ENCODE peak calls at places on chromosomes 16 and 17, in four cellular contexts. T is GM13976, W is epithelial cell of esophagus, S is IMR-90. L is an unnamed sample.

GRCh38 chr16:11256657-11257130 is 690 bp upstream of the SOCS1 start:
- DNase-seq in T (no peak), W (no peak), S (peak; percentile 25), L (no peak)

GRCh38 chr17:64066709-64067108 is 46.3 kb upstream of the ICAM2 start:
- DNase-seq in T (no peak), W (no peak), S (no peak), L (no peak)

GRCh38 chr17:21373034-21373433 is 3.1 kb upstream of the KCNJ12 start:
- DNase-seq in T (no peak), W (no peak), S (no peak), L (no peak)

GRCh38 chr17:14144513-14144912 is 75.2 kb downstream of the COX10 start:
- DNase-seq in T (no peak), W (no peak), S (peak; percentile 12), L (no peak)

GRCh38 chr17:74754832-74755231 is 6.4 kb downstream of the NHERF1 start:
- DNase-seq in T (no peak), W (no peak), S (no peak), L (no peak)

GRCh38 chr17:33142703-33143299 is 150.3 kb downstream of the ASIC2 start:
- DNase-seq in T (peak; percentile 31), W (peak; percentile 67), S (peak; percentile 24), L (no peak)

GRCh38 chr17:20234266-20234665 is 225.1 kb downstream of the SPECC1 start:
- DNase-seq in T (no peak), W (no peak), S (no peak), L (no peak)

GRCh38 chr16:29699324-29700219 is 20.6 kb downstream of the QPRT start:
- DNase-seq in T (no peak), W (no peak), S (no peak), L (no peak)

GRCh38 chr16:58519707-58520106 is 4.4 kb downstream of the SETD6 start:
- DNase-seq in T (no peak), W (no peak), S (no peak), L (no peak)

GRCh38 chr16:67104061-67104460 is 5.7 kb upstream of the PHAF1 start:
- DNase-seq in T (no peak), W (no peak), S (peak; percentile 23), L (no peak)

GRCh38 chr17:15886804-15887203 is 58.1 kb upstream of the ADORA2B start:
- DNase-seq in T (no peak), W (no peak), S (no peak), L (no peak)

GRCh38 chr16:9102379-9102778 is 10.9 kb downstream of the HAPSTR1 start:
- DNase-seq in T (no peak), W (peak; percentile 92), S (peak; percentile 97), L (no peak)

GRCh38 chr16:4215106-4215505 is 26.8 kb downstream of the SRL start:
- DNase-seq in T (no peak), W (no peak), S (no peak), L (no peak)

GRCh38 chr17:15213381-15214087 is 51.6 kb downstream of the PMP22 start:
- DNase-seq in T (no peak), W (peak; percentile 28), S (peak; percentile 16), L (no peak)

GRCh38 chr17:67558740-67559380 is 158.9 kb upstream of the NOL11 start:
- DNase-seq in T (no peak), W (peak; percentile 59), S (peak; percentile 50), L (no peak)

GRCh38 chr17:50283246-50283645 is 9.0 kb downstream of the TMEM92 start:
- DNase-seq in T (peak; percentile 61), W (no peak), S (no peak), L (no peak)

GRCh38 chr17:7383742-7384488 is 3.0 kb downstream of the TNK1 start:
- DNase-seq in T (peak; percentile 94), W (peak; percentile 39), S (peak; percentile 13), L (peak; percentile 93)

GRCh38 chr17:83081561-83082201 is 2.3 kb downstream of the METRNL start:
- DNase-seq in T (peak; percentile 62), W (no peak), S (peak; percentile 43), L (peak; percentile 50)

GRCh38 chr17:32489320-32490100 is 2.7 kb downstream of the CDK5R1 start:
- DNase-seq in T (peak; percentile 57), W (no peak), S (no peak), L (peak; percentile 29)

GRCh38 chr17:67431210-67432015 is 54.3 kb downstream of the PITPNC1 start:
- DNase-seq in T (peak; percentile 55), W (peak; percentile 88), S (peak; percentile 80), L (peak; percentile 36)

GRCh38 chr17:73007447-73007846 is 85.0 kb downstream of the SLC39A11 start:
- DNase-seq in T (no peak), W (no peak), S (peak; percentile 80), L (no peak)

GRCh38 chr17:66625321-66625767 is 209.6 kb upstream of the CACNG5 start:
- DNase-seq in T (no peak), W (peak; percentile 45), S (peak; percentile 49), L (no peak)

GRCh38 chr16:81163671-81164070 is 67.5 kb upstream of the GCSH start:
- DNase-seq in T (no peak), W (no peak), S (no peak), L (no peak)

GRCh38 chr17:63263053-63263452 is 183.1 kb downstream of the CYB561 start:
- DNase-seq in T (no peak), W (no peak), S (no peak), L (no peak)

GRCh38 chr17:37309051-37309450 is 66.7 kb upstream of the C17orf78 start:
- DNase-seq in T (no peak), W (peak; percentile 64), S (no peak), L (no peak)

GRCh38 chr17:76246080-76247066 is 6.1 kb upstream of the RNF157 start:
- DNase-seq in T (peak; percentile 86), W (no peak), S (peak; percentile 53), L (peak; percentile 87)

GRCh38 chr17:36592316-36592710 is 634 bp downstream of the DHRS11 start:
- DNase-seq in T (no peak), W (peak; percentile 35), S (no peak), L (no peak)

GRCh38 chr17:49515196-49515770 is 20.2 kb downstream of the NGFR start:
- DNase-seq in T (peak; percentile 90), W (peak; percentile 61), S (peak; percentile 93), L (peak; percentile 88)

GRCh38 chr17:79974786-79975497 is 60.7 kb downstream of the TBC1D16 start:
- DNase-seq in T (peak; percentile 42), W (no peak), S (no peak), L (no peak)

GRCh38 chr17:50949128-50950001 is 83.2 kb upstream of the TOB1 start:
- DNase-seq in T (no peak), W (no peak), S (no peak), L (no peak)

GRCh38 chr16:88835383-88835782 is 21.4 kb downstream of the GALNS start:
- DNase-seq in T (no peak), W (no peak), S (no peak), L (no peak)

GRCh38 chr17:58244958-58245357 is 6.6 kb downstream of the LPO start:
- DNase-seq in T (no peak), W (no peak), S (no peak), L (no peak)

GRCh38 chr16:15593235-15593634 is 49.7 kb downstream of the MARF1 start:
- DNase-seq in T (no peak), W (no peak), S (no peak), L (no peak)

GRCh38 chr17:16135461-16135860 is 79.9 kb downstream of the NCOR1 start:
- DNase-seq in T (no peak), W (no peak), S (peak; percentile 69), L (no peak)

GRCh38 chr17:38742431-38743308 is 5.5 kb downstream of the PCGF2 start:
- DNase-seq in T (no peak), W (peak; percentile 64), S (peak; percentile 84), L (no peak)

GRCh38 chr17:50640701-50641338 is 6.1 kb downstream of the ABCC3 start:
- DNase-seq in T (no peak), W (peak; percentile 46), S (no peak), L (no peak)

GRCh38 chr17:164536-165235 is 16.8 kb downstream of the DOC2B start:
- DNase-seq in T (peak; percentile 69), W (no peak), S (peak; percentile 43), L (peak; percentile 55)
- TF ChIP-seq CTCF in T (no peak), W (peak; percentile 25), S (peak; percentile 60), L (peak; percentile 26)

DNA sequence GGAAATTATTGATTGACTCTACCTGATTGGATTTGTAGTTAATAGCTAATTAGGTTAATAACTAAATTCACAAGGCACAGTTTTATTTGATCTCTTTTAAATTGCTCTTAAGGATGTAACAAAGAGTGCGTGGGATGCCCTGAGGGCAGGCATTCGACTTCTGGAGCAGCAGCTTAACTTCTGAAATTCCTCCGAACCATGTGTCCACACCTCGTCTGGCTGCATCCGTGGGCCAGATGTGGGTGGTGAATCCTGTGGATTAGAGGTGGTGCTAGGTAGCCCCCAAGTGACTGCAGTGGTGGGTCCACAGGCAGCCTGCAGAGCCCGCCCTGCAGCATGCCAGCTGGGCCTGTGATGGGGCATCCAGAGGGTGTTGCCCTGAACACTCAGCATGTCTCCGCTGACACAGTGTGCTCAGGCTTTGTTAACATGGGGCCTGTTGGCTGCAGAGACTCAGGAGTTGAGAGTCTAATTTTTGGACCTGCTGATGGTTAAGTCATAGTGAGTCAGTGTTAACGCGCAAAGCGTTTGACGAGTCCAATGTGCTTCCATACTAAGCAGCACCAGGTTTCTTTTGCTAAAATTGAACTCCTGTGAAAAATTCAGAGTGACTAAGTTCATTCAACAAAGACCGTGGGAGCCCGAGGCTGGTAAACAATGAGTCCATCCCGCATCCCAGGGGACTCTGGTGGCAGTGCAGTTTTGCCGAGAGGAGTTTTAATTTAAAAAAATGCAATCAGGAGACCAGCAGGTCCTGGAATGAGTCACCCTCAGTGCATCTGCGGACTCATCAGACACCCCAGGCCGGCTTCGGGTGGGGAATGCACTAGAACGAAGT is 3.8 kb upstream of the NPB start:
- DNase-seq in T (no peak), W (peak; percentile 95), S (peak; percentile 81), L (no peak)
- TF ChIP-seq CTCF in T (no peak), W (no peak), S (no peak), L (no peak)

DNA sequence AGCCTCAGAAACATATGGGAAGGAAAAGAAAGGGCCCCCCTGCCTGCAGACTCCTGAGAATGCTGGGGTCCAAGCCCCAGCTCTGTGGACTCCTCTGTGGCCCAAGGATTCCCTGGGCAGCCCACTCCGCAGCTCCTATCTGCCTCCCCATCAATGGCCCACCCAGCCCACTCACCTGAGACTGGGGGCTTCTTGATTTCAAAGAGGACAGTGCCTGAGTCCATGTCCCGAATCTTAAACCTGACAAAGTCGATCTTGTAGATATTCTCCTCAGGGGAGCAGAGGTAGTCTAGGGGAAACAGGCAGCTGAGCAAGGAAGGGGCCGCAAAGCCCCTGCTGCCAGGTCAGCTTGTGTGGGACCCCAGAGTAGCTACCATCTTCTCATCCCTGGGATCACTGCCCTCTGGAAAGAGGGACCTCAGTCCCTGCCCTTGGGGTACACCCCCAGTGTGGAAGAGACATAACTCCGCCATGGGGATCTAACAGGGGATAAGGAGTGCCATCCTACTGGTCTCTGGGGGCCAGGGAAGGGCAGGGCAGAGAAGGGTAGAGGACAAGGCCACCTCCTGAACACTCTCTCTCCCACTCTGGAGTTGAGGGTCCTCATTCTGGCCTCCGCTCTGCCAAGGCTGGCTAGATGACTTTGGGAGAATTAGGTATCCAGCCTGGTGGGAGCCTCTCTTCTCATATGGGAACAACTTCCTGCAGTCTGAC is 3.9 kb downstream of the UNC119 start:
- DNase-seq in T (no peak), W (no peak), S (no peak), L (no peak)
- TF ChIP-seq CTCF in T (no peak), W (no peak), S (no peak), L (no peak)

GRCh38 chr17:29238133-29238850 is 8.4 kb upstream of the CRYBA1 start:
- DNase-seq in T (no peak), W (no peak), S (peak; percentile 64), L (no peak)
- TF ChIP-seq CTCF in T (no peak), W (no peak), S (no peak), L (no peak)